ENCODE peak calls at places on chromosomes 12 and 14, in seven cellular contexts. U, A, N, P, L, T and I are unnamed samples.

GRCh38 chr12:124434951-124435805 is 132.2 kb downstream of the NCOR2 start:
- DNase-seq in T (peak), A (no peak), U (no peak), P (no peak), L (no peak), N (no peak), I (no peak)

GRCh38 chr14:25103820-25104219 is 53.9 kb upstream of the STXBP6 start:
- DNase-seq in T (no peak), L (no peak), N (no peak), U (no peak), A (no peak), P (no peak), I (no peak)

GRCh38 chr12:6767592-6768384 is 1.6 kb downstream of the PTMS start:
- DNase-seq in P (no peak), L (peak), A (no peak), T (no peak), U (no peak), N (no peak), I (no peak)

GRCh38 chr14:40368314-40368713 is 936.1 kb upstream of the FBXO33 start:
- DNase-seq in A (no peak), T (no peak), U (no peak), P (no peak), N (no peak), L (no peak), I (no peak)

GRCh38 chr12:65487679-65488078 is 209.2 kb downstream of the MSRB3 start:
- DNase-seq in A (no peak), U (no peak), T (no peak), P (no peak), L (no peak), N (no peak), I (no peak)

GRCh38 chr12:46430340-46430948 is 57.9 kb upstream of the SLC38A2 start:
- DNase-seq in T (no peak), A (no peak), U (peak), N (no peak), L (no peak), P (no peak), I (peak)

GRCh38 chr14:85516239-85517112 is 13.5 kb upstream of the FLRT2 start:
- DNase-seq in U (no peak), A (no peak), N (no peak), P (no peak), L (no peak), T (no peak), I (peak)

GRCh38 chr14:70595443-70596185 is 4.8 kb downstream of the MED6 start:
- DNase-seq in P (no peak), U (no peak), N (no peak), L (peak), T (no peak), A (peak), I (no peak)

GRCh38 chr12:88142610-88142991 is 494 bp downstream of the TMTC3 start:
- DNase-seq in U (no peak), P (no peak), N (peak), L (peak), A (peak), T (no peak), I (no peak)

GRCh38 chr14:22143360-22143759 is 445.7 kb downstream of the DAD1 start:
- DNase-seq in L (no peak), P (no peak), A (no peak), N (no peak), T (no peak), U (no peak), I (no peak)

GRCh38 chr14:93914278-93914677 is 12.9 kb upstream of the FAM181A start:
- DNase-seq in L (no peak), A (no peak), P (no peak), U (no peak), N (no peak), T (no peak), I (no peak)

GRCh38 chr12:68981536-68981935 is 48.6 kb upstream of the CPM start:
- DNase-seq in T (no peak), U (no peak), P (no peak), A (no peak), N (no peak), L (no peak), I (peak)

GRCh38 chr12:131692431-131692830 is 18.5 kb upstream of the SFSWAP start:
- DNase-seq in A (no peak), U (no peak), L (no peak), T (no peak), N (no peak), P (no peak), I (no peak)

GRCh38 chr12:87660987-87661769 is 368.0 kb downstream of the C12orf50 start:
- DNase-seq in L (no peak), U (no peak), A (no peak), T (no peak), N (no peak), P (no peak), I (peak)

GRCh38 chr12:68279227-68280054 is 26.0 kb upstream of the IL22 start:
- DNase-seq in P (no peak), L (no peak), T (no peak), N (no peak), A (no peak), U (no peak), I (peak)

GRCh38 chr14:38207830-38208815 is at the start of gene SSTR1:
- DNase-seq in P (no peak), L (no peak), N (no peak), T (peak), U (no peak), A (peak), I (no peak)

GRCh38 chr14:106506901-106507305 is 980.5 kb downstream of the TMEM121 start:
- DNase-seq in L (no peak), T (no peak), A (no peak), N (peak), P (no peak), U (no peak), I (no peak)

GRCh38 chr14:90276627-90277367 is 20.4 kb downstream of the PSMC1 start:
- DNase-seq in A (peak), U (no peak), L (no peak), T (no peak), N (no peak), P (no peak), I (no peak)

GRCh38 chr14:73785336-73785833 is 66.2 kb upstream of the PTGR2 start:
- DNase-seq in N (peak), A (peak), U (no peak), T (peak), P (no peak), L (no peak), I (peak)

GRCh38 chr12:62602445-62603060 is 135.9 kb downstream of the MON2 start:
- DNase-seq in P (peak), U (peak), T (peak), A (peak), N (peak), L (peak), I (peak)